ENCODE peak calls at places on chromosomes 3 and 15, in seven cellular contexts. One of them, this sample, is unnamed.

GRCh38 chr3:142500211-142500610 is 52.4 kb upstream of the XRN1 start:
- DNase-seq in CD4-positive, alpha-beta T cell: no peak
- DNase-seq in caudate nucleus: no peak
- DNase-seq in neural progenitor cell: no peak
- DNase-seq in GM23338: no peak
- DNase-seq in heart left ventricle: no peak
- DNase-seq in MM.1S: no peak
- DNase-seq in this sample: no peak

GRCh38 chr15:70241031-70241430 is 143.3 kb upstream of the TLE3 start:
- DNase-seq in caudate nucleus: no peak
- DNase-seq in heart left ventricle: no peak
- DNase-seq in GM23338: no peak
- DNase-seq in neural progenitor cell: no peak
- DNase-seq in MM.1S: no peak
- DNase-seq in CD4-positive, alpha-beta T cell: no peak
- DNase-seq in this sample: no peak

GRCh38 chr15:96595951-96596350 is 265.5 kb downstream of the NR2F2 start:
- DNase-seq in neural progenitor cell: no peak
- DNase-seq in MM.1S: no peak
- DNase-seq in GM23338: no peak
- DNase-seq in heart left ventricle: no peak
- DNase-seq in caudate nucleus: no peak
- DNase-seq in CD4-positive, alpha-beta T cell: no peak
- DNase-seq in this sample: no peak

GRCh38 chr3:156478931-156479330 is 76.0 kb downstream of the SSR3 start:
- DNase-seq in CD4-positive, alpha-beta T cell: no peak
- DNase-seq in caudate nucleus: no peak
- DNase-seq in heart left ventricle: no peak
- DNase-seq in neural progenitor cell: no peak
- DNase-seq in MM.1S: no peak
- DNase-seq in GM23338: no peak
- DNase-seq in this sample: no peak

GRCh38 chr15:29125382-29126207 is 144.0 kb downstream of the NSMCE3 start:
- DNase-seq in heart left ventricle: peak; percentile 49
- DNase-seq in MM.1S: no peak
- DNase-seq in neural progenitor cell: no peak
- DNase-seq in CD4-positive, alpha-beta T cell: no peak
- DNase-seq in caudate nucleus: no peak
- DNase-seq in GM23338: no peak
- DNase-seq in this sample: no peak

GRCh38 chr3:193560091-193560490 is 5.4 kb upstream of the ATP13A4 start:
- DNase-seq in neural progenitor cell: no peak
- DNase-seq in GM23338: no peak
- DNase-seq in heart left ventricle: no peak
- DNase-seq in caudate nucleus: no peak
- DNase-seq in MM.1S: no peak
- DNase-seq in CD4-positive, alpha-beta T cell: no peak
- DNase-seq in this sample: no peak

GRCh38 chr3:49411550-49411967 is 217 bp downstream of the RHOA start:
- DNase-seq in GM23338: peak; percentile 74
- DNase-seq in CD4-positive, alpha-beta T cell: peak; percentile 14
- DNase-seq in caudate nucleus: no peak
- DNase-seq in MM.1S: no peak
- DNase-seq in heart left ventricle: peak; percentile 80
- DNase-seq in neural progenitor cell: peak; percentile 86
- DNase-seq in this sample: no peak

GRCh38 chr15:94174399-94174802 is 57.0 kb upstream of the MCTP2 start:
- DNase-seq in neural progenitor cell: no peak
- DNase-seq in MM.1S: no peak
- DNase-seq in caudate nucleus: no peak
- DNase-seq in CD4-positive, alpha-beta T cell: no peak
- DNase-seq in GM23338: no peak
- DNase-seq in heart left ventricle: no peak
- DNase-seq in this sample: no peak

GRCh38 chr15:90905306-90906180 is 2.4 kb downstream of the MAN2A2 start:
- DNase-seq in CD4-positive, alpha-beta T cell: no peak
- DNase-seq in caudate nucleus: no peak
- DNase-seq in MM.1S: no peak
- DNase-seq in neural progenitor cell: no peak
- DNase-seq in GM23338: no peak
- DNase-seq in heart left ventricle: peak; percentile 62
- DNase-seq in this sample: no peak

GRCh38 chr3:174891524-174892203 is 32.5 kb downstream of the NAALADL2 start:
- DNase-seq in heart left ventricle: no peak
- DNase-seq in caudate nucleus: no peak
- DNase-seq in neural progenitor cell: peak; percentile 29
- DNase-seq in MM.1S: no peak
- DNase-seq in CD4-positive, alpha-beta T cell: no peak
- DNase-seq in GM23338: peak; percentile 45
- DNase-seq in this sample: no peak

GRCh38 chr3:53843195-53844177 is 2.7 kb downstream of the CHDH start:
- DNase-seq in GM23338: no peak
- DNase-seq in heart left ventricle: no peak
- DNase-seq in CD4-positive, alpha-beta T cell: no peak
- DNase-seq in neural progenitor cell: no peak
- DNase-seq in MM.1S: peak; percentile 72
- DNase-seq in caudate nucleus: no peak
- DNase-seq in this sample: no peak

GRCh38 chr3:25843332-25843731 is 53.4 kb downstream of the OXSM start:
- DNase-seq in caudate nucleus: no peak
- DNase-seq in GM23338: no peak
- DNase-seq in CD4-positive, alpha-beta T cell: no peak
- DNase-seq in MM.1S: no peak
- DNase-seq in neural progenitor cell: no peak
- DNase-seq in heart left ventricle: no peak
- DNase-seq in this sample: no peak

GRCh38 chr3:183477801-183478456 is 49.5 kb upstream of the MCF2L2 start:
- DNase-seq in caudate nucleus: no peak
- DNase-seq in GM23338: no peak
- DNase-seq in heart left ventricle: no peak
- DNase-seq in neural progenitor cell: no peak
- DNase-seq in MM.1S: no peak
- DNase-seq in CD4-positive, alpha-beta T cell: no peak
- DNase-seq in this sample: no peak

GRCh38 chr15:71127083-71127482 is 11.8 kb downstream of the THSD4 start:
- DNase-seq in heart left ventricle: no peak
- DNase-seq in caudate nucleus: no peak
- DNase-seq in GM23338: no peak
- DNase-seq in neural progenitor cell: no peak
- DNase-seq in MM.1S: no peak
- DNase-seq in CD4-positive, alpha-beta T cell: no peak
- DNase-seq in this sample: no peak

GRCh38 chr3:172126741-172127140 is 87.4 kb downstream of the FNDC3B start:
- DNase-seq in neural progenitor cell: peak; percentile 43
- DNase-seq in MM.1S: no peak
- DNase-seq in GM23338: peak; percentile 74
- DNase-seq in CD4-positive, alpha-beta T cell: no peak
- DNase-seq in caudate nucleus: no peak
- DNase-seq in heart left ventricle: no peak
- DNase-seq in this sample: no peak
- H3K27ac ChIP-seq in neural progenitor cell: no peak overlapping the region
- H3K27ac ChIP-seq in MM.1S: no peak overlapping the region
- H3K27ac ChIP-seq in GM23338: peak overlapping the region; percentile 72
- H3K27ac ChIP-seq in CD4-positive, alpha-beta T cell: no peak overlapping the region
- H3K27ac ChIP-seq in caudate nucleus: no peak overlapping the region
- H3K27ac ChIP-seq in heart left ventricle: peak overlapping the region; percentile 83
- H3K27ac ChIP-seq in this sample: peak overlapping the region; percentile 64

DNA sequence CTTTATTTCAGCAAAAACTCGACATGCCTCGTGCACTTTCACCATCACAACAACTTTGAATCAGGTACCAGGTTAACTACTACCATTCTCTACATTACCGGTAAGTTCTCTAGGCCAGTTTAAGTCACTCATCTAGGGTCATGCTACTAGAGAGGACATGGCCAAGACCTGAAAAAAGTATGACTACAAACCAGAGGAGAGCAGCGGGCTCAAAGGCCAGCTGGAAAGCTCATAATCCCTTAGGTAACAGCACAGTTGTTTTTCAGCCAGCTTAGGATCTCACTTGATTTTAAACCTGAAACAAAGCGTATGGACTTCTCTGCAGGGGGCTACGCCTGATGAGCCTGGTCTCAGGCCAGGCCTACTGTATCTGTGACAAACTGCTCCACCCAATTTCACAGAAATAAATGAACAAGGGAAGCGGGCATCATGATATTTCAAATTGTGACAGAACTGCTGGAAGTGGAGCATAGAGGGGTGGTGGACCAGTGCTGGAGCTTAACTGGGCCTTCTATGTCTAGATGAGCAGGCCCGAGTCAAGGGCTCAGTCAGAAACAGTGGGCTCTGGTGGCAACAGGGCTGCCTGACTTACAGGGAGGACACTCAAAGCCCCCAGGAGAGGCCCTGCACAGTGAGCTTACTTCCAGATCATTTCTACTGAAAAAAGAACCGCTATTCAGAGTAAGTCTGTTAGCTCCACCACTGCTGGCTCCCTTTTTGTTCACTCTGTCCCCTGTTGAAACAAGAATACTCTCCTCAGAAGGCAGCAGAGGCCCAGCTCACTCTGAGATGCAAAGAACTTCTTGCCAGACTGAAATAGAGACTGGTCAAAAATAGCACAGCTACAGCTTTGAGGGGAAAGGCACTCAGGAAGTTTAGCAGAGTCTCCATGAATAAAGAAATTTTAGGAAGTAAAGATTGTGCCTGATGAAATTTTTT is 47.0 kb downstream of the LRIG1 start:
- DNase-seq in MM.1S: no peak
- DNase-seq in caudate nucleus: no peak
- DNase-seq in neural progenitor cell: peak; percentile 45
- DNase-seq in CD4-positive, alpha-beta T cell: no peak
- DNase-seq in heart left ventricle: no peak
- DNase-seq in GM23338: no peak
- DNase-seq in this sample: no peak
- H3K27ac ChIP-seq in MM.1S: no peak overlapping the region
- H3K27ac ChIP-seq in caudate nucleus: peak overlapping the region; percentile 58
- H3K27ac ChIP-seq in neural progenitor cell: peak overlapping the region; percentile 78
- H3K27ac ChIP-seq in CD4-positive, alpha-beta T cell: no peak overlapping the region
- H3K27ac ChIP-seq in heart left ventricle: peak overlapping the region; percentile 73
- H3K27ac ChIP-seq in GM23338: peak overlapping the region; percentile 39
- H3K27ac ChIP-seq in this sample: no peak overlapping the region

GRCh38 chr15:39845582-39845981 is 62.9 kb upstream of the FSIP1 start:
- DNase-seq in GM23338: no peak
- DNase-seq in neural progenitor cell: no peak
- DNase-seq in heart left ventricle: no peak
- DNase-seq in MM.1S: peak; percentile 30
- DNase-seq in CD4-positive, alpha-beta T cell: no peak
- DNase-seq in caudate nucleus: no peak
- DNase-seq in this sample: no peak
- H3K27ac ChIP-seq in GM23338: peak overlapping the region; percentile 70
- H3K27ac ChIP-seq in neural progenitor cell: no peak overlapping the region
- H3K27ac ChIP-seq in heart left ventricle: no peak overlapping the region
- H3K27ac ChIP-seq in MM.1S: no peak overlapping the region
- H3K27ac ChIP-seq in CD4-positive, alpha-beta T cell: no peak overlapping the region
- H3K27ac ChIP-seq in caudate nucleus: no peak overlapping the region
- H3K27ac ChIP-seq in this sample: no peak overlapping the region

GRCh38 chr3:111924283-111924682 is 54.5 kb upstream of the ABHD10 start:
- DNase-seq in caudate nucleus: no peak
- DNase-seq in MM.1S: no peak
- DNase-seq in heart left ventricle: peak; percentile 70
- DNase-seq in GM23338: no peak
- DNase-seq in CD4-positive, alpha-beta T cell: no peak
- DNase-seq in neural progenitor cell: no peak
- DNase-seq in this sample: no peak

GRCh38 chr3:111928613-111929012 is 50.2 kb upstream of the ABHD10 start:
- DNase-seq in neural progenitor cell: no peak
- DNase-seq in MM.1S: no peak
- DNase-seq in CD4-positive, alpha-beta T cell: no peak
- DNase-seq in caudate nucleus: no peak
- DNase-seq in heart left ventricle: no peak
- DNase-seq in GM23338: no peak
- DNase-seq in this sample: no peak

GRCh38 chr3:111923821-111924220 is 55.0 kb upstream of the ABHD10 start:
- DNase-seq in CD4-positive, alpha-beta T cell: no peak
- DNase-seq in heart left ventricle: no peak
- DNase-seq in GM23338: no peak
- DNase-seq in neural progenitor cell: no peak
- DNase-seq in caudate nucleus: no peak
- DNase-seq in MM.1S: no peak
- DNase-seq in this sample: no peak

GRCh38 chr3:111923095-111923771 is 55.6 kb upstream of the ABHD10 start:
- DNase-seq in MM.1S: no peak
- DNase-seq in heart left ventricle: no peak
- DNase-seq in caudate nucleus: no peak
- DNase-seq in CD4-positive, alpha-beta T cell: no peak
- DNase-seq in neural progenitor cell: no peak
- DNase-seq in GM23338: no peak
- DNase-seq in this sample: no peak

GRCh38 chr3:111926266-111926676 is 52.6 kb upstream of the ABHD10 start:
- DNase-seq in heart left ventricle: no peak
- DNase-seq in CD4-positive, alpha-beta T cell: no peak
- DNase-seq in neural progenitor cell: peak; percentile 57
- DNase-seq in GM23338: no peak
- DNase-seq in MM.1S: no peak
- DNase-seq in caudate nucleus: no peak
- DNase-seq in this sample: peak; percentile 93
- H3K27ac ChIP-seq in heart left ventricle: no peak overlapping the region
- H3K27ac ChIP-seq in CD4-positive, alpha-beta T cell: no peak overlapping the region
- H3K27ac ChIP-seq in neural progenitor cell: no peak overlapping the region
- H3K27ac ChIP-seq in GM23338: no peak overlapping the region
- H3K27ac ChIP-seq in MM.1S: no peak overlapping the region
- H3K27ac ChIP-seq in caudate nucleus: no peak overlapping the region
- H3K27ac ChIP-seq in this sample: no peak overlapping the region